ENCODE peak calls at places on chromosomes 2 and 18, in ten cellular contexts. F is mammary epithelial cell, I is SK-N-SH, U is neural progenitor cell, C is fibroblast of lung, R is GM23248, H is NT2/D1, N is mesenchymal stem cell, Q is kidney, J is MM.1S. B is an unnamed sample. For H3K9me3, the result is how much of the 10 kb centered on the place peaks cover.

GRCh38 chr2:235444101-235444597 is 49.7 kb upstream of the AGAP1 start:
- DNase-seq in F (peak), I (no peak), U (no peak), C (no peak), R (no peak), H (no peak), N (no peak), Q (no peak), J (no peak), B (no peak)

GRCh38 chr2:150581717-150582472 is 94.4 kb upstream of the RND3 start:
- DNase-seq in F (no peak), I (no peak), U (no peak), C (no peak), R (no peak), H (no peak), N (no peak), Q (no peak), J (no peak), B (peak)

GRCh38 chr2:174074831-174075230 is 109.7 kb upstream of the SP3 start:
- DNase-seq in F (no peak), I (no peak), U (no peak), C (no peak), R (no peak), H (no peak), N (no peak), Q (no peak), J (no peak), B (no peak)

GRCh38 chr2:190169221-190170072 is 106.9 kb upstream of the MSTN start:
- DNase-seq in F (no peak), I (no peak), U (no peak), C (no peak), R (no peak), H (no peak), N (no peak), Q (no peak), J (no peak), B (no peak)

GRCh38 chr2:71930073-71930681 is 217.5 kb downstream of the CYP26B1 start:
- DNase-seq in F (no peak), I (peak), U (no peak), C (no peak), R (peak), H (no peak), N (peak), Q (no peak), J (no peak), B (peak)

GRCh38 chr2:898319-898718 is 52.3 kb upstream of the SNTG2 start:
- DNase-seq in F (no peak), I (peak), U (peak), C (no peak), R (no peak), H (peak), N (no peak), Q (no peak), J (no peak), B (no peak)

GRCh38 chr2:203685789-203686433 is 20.5 kb upstream of the CD28 start:
- DNase-seq in F (peak), I (no peak), U (no peak), C (peak), R (peak), H (no peak), N (no peak), Q (no peak), J (no peak), B (no peak)

GRCh38 chr2:46179037-46179621 is 118.1 kb upstream of the EPAS1 start:
- DNase-seq in F (peak), I (peak), U (no peak), C (peak), R (peak), H (no peak), N (peak), Q (peak), J (no peak), B (peak)

GRCh38 chr2:26136431-26136830 is 36.5 kb upstream of the GAREM2 start:
- DNase-seq in F (no peak), I (no peak), U (no peak), C (no peak), R (no peak), H (no peak), N (no peak), Q (no peak), J (no peak), B (no peak)

GRCh38 chr18:37299471-37300304 is 265.9 kb downstream of the CELF4 start:
- DNase-seq in F (peak), I (peak), U (no peak), C (peak), R (peak), H (peak), N (peak), Q (peak), J (no peak), B (peak)

GRCh38 chr18:45167631-45168225 is 447.5 kb upstream of the SLC14A2 start:
- DNase-seq in F (peak), I (no peak), U (no peak), C (peak), R (peak), H (no peak), N (peak), Q (no peak), J (no peak), B (no peak)

GRCh38 chr2:120818441-120818920 is 82.8 kb downstream of the GLI2 start:
- DNase-seq in F (no peak), I (no peak), U (no peak), C (peak), R (peak), H (no peak), N (peak), Q (peak), J (no peak), B (peak)

GRCh38 chr18:49460958-49461601 is 635 bp upstream of the DYM start:
- DNase-seq in F (no peak), I (no peak), U (no peak), C (peak), R (peak), H (no peak), N (no peak), Q (no peak), J (no peak), B (no peak)

GRCh38 chr2:227414846-227415245 is 27.1 kb upstream of the SCYGR1 start:
- DNase-seq in F (peak), I (no peak), U (no peak), C (peak), R (peak), H (no peak), N (peak), Q (no peak), J (no peak), B (peak)

GRCh38 chr18:27627927-27628326 is 442.8 kb upstream of the CHST9 start:
- DNase-seq in F (no peak), I (no peak), U (peak), C (no peak), R (no peak), H (no peak), N (no peak), Q (no peak), J (no peak), B (no peak)
- H3K9me3 ChIP-seq in F (under half), I (under half), U (under half), C (under half), R (under half), H (under half), N (under half), Q (under half), J (under half), B (under half)

GRCh38 chr2:111670776-111671175 is 213.2 kb downstream of the ANAPC1 start:
- DNase-seq in F (no peak), I (no peak), U (no peak), C (no peak), R (no peak), H (no peak), N (no peak), Q (no peak), J (peak), B (no peak)
- H3K9ac ChIP-seq in F (no peak), I (no peak), U (no peak), C (no peak), R (no peak), H (no peak), N (no peak), Q (no peak), J (peak), B (no peak)

DNA sequence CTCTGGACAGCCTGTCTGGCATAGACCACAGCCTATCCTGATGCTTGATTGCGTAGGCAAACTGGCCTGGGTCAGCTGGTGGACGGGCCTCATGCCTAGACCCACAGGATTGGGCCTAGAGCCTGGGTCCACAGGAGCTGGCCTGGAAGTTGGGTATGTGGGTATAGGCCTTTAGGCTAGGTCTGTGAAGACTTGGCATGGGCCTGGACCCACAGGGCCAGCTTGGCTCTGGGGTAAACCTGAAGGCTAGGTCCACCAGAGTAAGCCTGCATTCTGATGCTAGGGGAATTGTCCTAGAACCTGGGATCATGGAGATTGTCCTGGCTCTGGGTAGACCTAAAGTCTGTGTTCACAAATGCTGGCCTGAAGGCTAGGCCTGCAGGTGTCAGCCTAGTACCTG is 1293.7 kb downstream of the CNTNAP5 start:
- DNase-seq in F (no peak), I (no peak), U (no peak), C (no peak), R (no peak), H (no peak), N (no peak), Q (no peak), J (no peak), B (no peak)
- H3K9me3 ChIP-seq in F (under half), I (under half), U (under half), C (under half), R (under half), H (under half), N (under half), Q (under half), J (under half), B (under half)

GRCh38 chr2:134258684-134259408 is 5.0 kb downstream of the MGAT5 start:
- DNase-seq in F (no peak), I (no peak), U (no peak), C (no peak), R (no peak), H (no peak), N (no peak), Q (no peak), J (peak), B (no peak)
- H3K9ac ChIP-seq in F (no peak), I (no peak), U (no peak), C (no peak), R (no peak), H (no peak), N (no peak), Q (no peak), J (no peak), B (no peak)

GRCh38 chr2:161814008-161814660 is 189.9 kb downstream of the SLC4A10 start:
- DNase-seq in F (peak), I (no peak), U (no peak), C (no peak), R (no peak), H (no peak), N (no peak), Q (no peak), J (no peak), B (no peak)
- H3K9me3 ChIP-seq in F (under half), I (under half), U (under half), C (under half), R (under half), H (under half), N (under half), Q (under half), J (under half), B (under half)

GRCh38 chr2:207139551-207139950 is 26.2 kb downstream of the KLF7 start:
- DNase-seq in F (no peak), I (no peak), U (no peak), C (no peak), R (no peak), H (no peak), N (no peak), Q (no peak), J (no peak), B (no peak)

GRCh38 chr2:207135801-207136457 is 29.8 kb downstream of the KLF7 start:
- DNase-seq in F (no peak), I (no peak), U (no peak), C (no peak), R (no peak), H (no peak), N (no peak), Q (no peak), J (no peak), B (no peak)

GRCh38 chr2:207138573-207139297 is 27.0 kb downstream of the KLF7 start:
- DNase-seq in F (no peak), I (no peak), U (no peak), C (no peak), R (no peak), H (no peak), N (no peak), Q (no peak), J (no peak), B (no peak)

GRCh38 chr2:207136872-207137271 is 28.9 kb downstream of the KLF7 start:
- DNase-seq in F (no peak), I (no peak), U (no peak), C (no peak), R (no peak), H (no peak), N (no peak), Q (no peak), J (no peak), B (no peak)

DNA sequence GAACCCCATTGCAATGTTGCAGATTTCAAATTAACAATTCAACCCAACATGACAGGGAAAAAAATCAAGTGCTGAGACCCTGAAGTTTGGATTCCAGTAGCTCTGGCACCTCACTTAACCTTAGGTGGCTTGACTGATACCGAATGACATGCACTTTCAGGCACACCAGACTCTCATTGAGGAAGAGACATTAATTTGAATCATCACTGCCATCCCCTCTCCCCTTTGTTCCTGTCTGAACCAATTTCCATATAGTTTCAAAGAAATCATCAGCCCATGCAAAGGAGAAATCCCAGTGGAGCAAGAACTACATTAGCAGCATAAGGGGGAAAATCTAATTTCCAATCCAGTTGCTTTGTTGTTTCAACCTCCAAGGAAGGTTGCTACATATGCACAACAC is 27.8 kb downstream of the KLF7 start:
- DNase-seq in F (no peak), I (no peak), U (no peak), C (no peak), R (no peak), H (no peak), N (no peak), Q (no peak), J (no peak), B (no peak)
- H3K9ac ChIP-seq in F (no peak), I (no peak), U (no peak), C (no peak), R (no peak), H (no peak), N (no peak), Q (no peak), J (no peak), B (no peak)

B was measured in adipocyte.